ENCODE peak calls at places on chromosomes 13 and 19, in ten cellular contexts. Z is stomach, H is body of pancreas, D is lower lobe of right lung, Y is prostate gland, U is GM23338, B is A549, L is left ventricle myocardium inferior, P is right atrium auricular region, C is psoas muscle. I is an unnamed sample.
A peak's percentile ranks its signal among the peaks of the same experiment; 100 is the strongest.

GRCh38 chr19:36265856-36266374 is 51.0 kb downstream of the ZNF146 start:
- DNase-seq in Z (no peak), H (no peak), D (no peak), Y (no peak), U (no peak), B (no peak), L (no peak), P (no peak), C (no peak), I (no peak)

GRCh38 chr19:1027953-1028902 is 1.8 kb downstream of the CNN2 start:
- DNase-seq in Z (peak; percentile 80), H (peak; percentile 74), D (peak; percentile 87), Y (peak; percentile 75), U (peak; percentile 92), B (peak; percentile 68), L (peak; percentile 61), P (no peak), C (peak; percentile 78), I (peak; percentile 92)

GRCh38 chr13:111058796-111059506 is 56.2 kb upstream of the ARHGEF7 start:
- DNase-seq in Z (no peak), H (no peak), D (no peak), Y (no peak), U (no peak), B (peak; percentile 6), L (no peak), P (peak; percentile 38), C (no peak), I (no peak)

GRCh38 chr13:27020415-27020814 is 151.2 kb downstream of the USP12 start:
- DNase-seq in Z (no peak), H (no peak), D (no peak), Y (no peak), U (no peak), B (no peak), L (no peak), P (no peak), C (no peak), I (peak; percentile 31)

GRCh38 chr13:77800219-77800618 is 102.7 kb downstream of the SLAIN1 start:
- DNase-seq in Z (no peak), H (no peak), D (no peak), Y (no peak), U (no peak), B (no peak), L (no peak), P (no peak), C (no peak), I (no peak)

GRCh38 chr13:75847588-75847987 is 211.5 kb downstream of the LMO7 start:
- DNase-seq in Z (no peak), H (no peak), D (no peak), Y (no peak), U (no peak), B (no peak), L (no peak), P (no peak), C (no peak), I (no peak)

GRCh38 chr13:93819331-93819730 is 592.7 kb downstream of the GPC6 start:
- DNase-seq in Z (no peak), H (no peak), D (no peak), Y (no peak), U (no peak), B (no peak), L (no peak), P (no peak), C (no peak), I (no peak)

GRCh38 chr19:7355151-7355845 is 6.6 kb downstream of the ARHGEF18 start:
- DNase-seq in Z (no peak), H (no peak), D (no peak), Y (no peak), U (no peak), B (no peak), L (no peak), P (no peak), C (no peak), I (no peak)

GRCh38 chr19:37226248-37226647 is 8.2 kb downstream of the ZNF383 start:
- DNase-seq in Z (no peak), H (no peak), D (no peak), Y (no peak), U (no peak), B (peak; percentile 35), L (no peak), P (no peak), C (no peak), I (no peak)

GRCh38 chr13:44423824-44424223 is 50.2 kb downstream of the SERP2 start:
- DNase-seq in Z (no peak), H (no peak), D (no peak), Y (no peak), U (no peak), B (no peak), L (no peak), P (no peak), C (no peak), I (no peak)

GRCh38 chr13:102561933-102562332 is 34.9 kb upstream of the TPP2 start:
- DNase-seq in Z (no peak), H (no peak), D (no peak), Y (no peak), U (no peak), B (no peak), L (no peak), P (no peak), C (no peak), I (no peak)

GRCh38 chr13:25608181-25608580 is 236.4 kb downstream of the ATP8A2 start:
- DNase-seq in Z (no peak), H (no peak), D (no peak), Y (no peak), U (no peak), B (no peak), L (no peak), P (no peak), C (no peak), I (no peak)

GRCh38 chr19:49344516-49345423 is 9.6 kb downstream of the CD37 start:
- DNase-seq in Z (no peak), H (no peak), D (no peak), Y (no peak), U (no peak), B (no peak), L (no peak), P (no peak), C (no peak), I (no peak)

GRCh38 chr13:46665630-46666482 is 112.9 kb downstream of the LRCH1 start:
- DNase-seq in Z (no peak), H (no peak), D (no peak), Y (no peak), U (no peak), B (peak; percentile 44), L (no peak), P (no peak), C (no peak), I (no peak)
- H3K4me3 ChIP-seq in Z (no peak overlapping the region), H (no peak overlapping the region), D (no peak overlapping the region), Y (no peak overlapping the region), U (no peak overlapping the region), B (no peak overlapping the region), L (no peak overlapping the region), P (no peak overlapping the region), C (no peak overlapping the region), I (no peak overlapping the region)

DNA sequence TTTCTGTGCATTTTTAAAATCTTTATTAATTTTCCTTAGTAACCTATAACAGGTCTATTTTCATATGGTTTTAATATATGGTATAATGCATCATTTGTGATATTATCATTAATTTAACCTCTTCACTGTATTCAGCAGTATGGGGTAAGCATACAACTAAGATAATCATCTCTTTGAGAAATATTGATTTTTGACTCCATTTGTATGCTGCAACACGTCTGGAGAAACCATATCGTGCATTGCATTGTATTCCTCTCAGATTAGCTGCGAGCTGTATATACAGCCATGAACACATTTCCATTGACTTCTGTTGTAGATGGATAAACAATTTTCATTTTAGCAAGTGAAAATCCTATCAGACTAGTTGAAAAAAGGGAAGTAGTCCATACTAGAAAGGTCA is 2275.8 kb upstream of the PCDH20 start:
- DNase-seq in Z (no peak), H (no peak), D (no peak), Y (no peak), U (no peak), B (no peak), L (no peak), P (no peak), C (no peak), I (no peak)
- H3K27ac ChIP-seq in Z (no peak overlapping the region), H (no peak overlapping the region), D (no peak overlapping the region), Y (no peak overlapping the region), U (no peak overlapping the region), B (no peak overlapping the region), L (no peak overlapping the region), P (no peak overlapping the region), C (no peak overlapping the region), I (no peak overlapping the region)

DNA sequence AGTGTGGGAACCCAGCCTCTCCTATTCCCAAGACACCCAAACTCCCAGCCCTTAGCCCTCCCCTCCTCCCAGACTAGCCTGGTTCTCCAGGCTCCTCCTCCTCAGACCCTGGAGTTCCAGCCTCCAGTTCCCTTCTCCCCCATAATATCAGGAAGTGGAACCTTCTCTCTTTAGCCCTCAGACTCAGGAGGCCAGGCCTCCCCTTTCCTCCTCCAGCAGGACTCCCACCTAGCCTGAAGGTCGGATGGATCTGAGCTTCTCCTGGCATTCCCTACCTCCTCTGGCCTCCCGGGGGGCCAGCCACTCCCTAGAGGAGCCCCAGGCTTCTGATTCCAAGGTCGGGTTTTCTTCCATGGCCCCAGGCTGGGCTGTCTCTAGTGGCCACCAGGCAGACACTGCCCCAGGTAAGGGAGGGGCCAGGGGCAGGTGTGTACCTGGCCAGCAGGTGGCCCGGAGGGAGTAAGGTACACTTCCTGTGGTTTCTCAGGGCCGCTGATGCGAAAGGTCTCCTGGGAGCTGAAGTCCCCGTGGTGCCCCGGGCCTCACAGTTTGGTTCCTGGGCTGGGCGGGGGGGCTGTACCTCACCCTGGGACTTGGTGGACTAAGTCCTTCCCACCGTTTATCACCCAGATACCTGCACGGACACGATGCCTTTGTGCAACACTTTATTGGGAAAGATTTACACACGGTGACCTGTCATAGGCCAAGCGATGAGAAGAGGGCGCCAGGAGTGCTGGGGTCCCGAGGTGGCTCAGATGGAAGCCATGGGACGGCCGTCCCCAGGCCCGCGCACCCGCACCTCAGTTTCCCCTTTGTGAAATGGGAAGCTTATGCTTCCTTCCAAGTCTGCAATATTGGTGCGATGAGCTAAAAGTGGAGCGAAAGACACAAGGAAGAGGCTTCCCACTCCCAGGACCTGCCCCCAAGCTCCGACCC is at the start of gene TMC4:
- DNase-seq in Z (peak; percentile 88), H (peak; percentile 90), D (peak; percentile 85), Y (peak; percentile 74), U (peak; percentile 97), B (peak; percentile 45), L (no peak), P (no peak), C (no peak), I (no peak)
- TF ChIP-seq CTCF in Z (no peak), H (peak; percentile 95), D (peak; percentile 49), Y (peak; percentile 70), U (peak; percentile 39), B (no peak), L (no peak), P (no peak), C (no peak), I (no peak)

GRCh38 chr13:35478384-35479222 is 2.1 kb upstream of the MAB21L1 start:
- DNase-seq in Z (no peak), H (no peak), D (no peak), Y (no peak), U (peak; percentile 65), B (no peak), L (no peak), P (no peak), C (peak; percentile 38), I (no peak)
- H3K4me3 ChIP-seq in Z (no peak overlapping the region), H (no peak overlapping the region), D (no peak overlapping the region), Y (no peak overlapping the region), U (peak overlapping the region; percentile 63), B (no peak overlapping the region), L (peak overlapping the region; percentile 15), P (no peak overlapping the region), C (no peak overlapping the region), I (peak overlapping the region; percentile 25)

I was measured in coronary artery.